ENCODE peak calls at places on chromosomes 4 and X, in five cellular contexts. F is breast epithelium, R is neural progenitor cell, C is PC-3, B is neural crest cell. K is an unnamed sample.

GRCh38 chr4:107825072-107825789 is 499 bp downstream of the SGMS2 start:
- DNase-seq in F (peak), R (peak), C (peak), B (peak), K (peak)

GRCh38 chr4:159178147-159178541 is 75.3 kb downstream of the RAPGEF2 start:
- DNase-seq in F (no peak), R (no peak), C (no peak), B (no peak), K (peak)

GRCh38 chrX:23845316-23845932 is 62.3 kb downstream of the APOO start:
- DNase-seq in F (no peak), R (no peak), C (no peak), B (no peak), K (no peak)

GRCh38 chr4:10554694-10555093 is 97.5 kb upstream of the ZNF518B start:
- DNase-seq in F (no peak), R (peak), C (peak), B (peak), K (peak)

GRCh38 chr4:30258949-30259348 is 461.2 kb upstream of the PCDH7 start:
- DNase-seq in F (no peak), R (no peak), C (peak), B (no peak), K (peak)

GRCh38 chr4:186792994-186793393 is 69.3 kb upstream of the FAT1 start:
- DNase-seq in F (no peak), R (no peak), C (no peak), B (no peak), K (no peak)

GRCh38 chr4:130608121-130608520 is 1512.2 kb downstream of the C4orf33 start:
- DNase-seq in F (no peak), R (no peak), C (no peak), B (no peak), K (no peak)

GRCh38 chr4:37383579-37384229 is 139.2 kb downstream of the NWD2 start:
- DNase-seq in F (no peak), R (peak), C (peak), B (peak), K (peak)

GRCh38 chr4:147707892-147708672 is 23.8 kb upstream of the ARHGAP10 start:
- DNase-seq in F (no peak), R (peak), C (peak), B (peak), K (peak)

GRCh38 chrX:52608961-52609360 is 45.7 kb downstream of the SSX7 start:
- DNase-seq in F (no peak), R (no peak), C (no peak), B (no peak), K (no peak)

GRCh38 chr4:18171896-18172295 is 150.3 kb upstream of the LCORL start:
- DNase-seq in F (no peak), R (no peak), C (no peak), B (no peak), K (no peak)

GRCh38 chr4:52606040-52606439 is 53.1 kb downstream of the USP46 start:
- DNase-seq in F (no peak), R (no peak), C (no peak), B (no peak), K (no peak)

GRCh38 chr4:174523003-174523693 is 860 bp upstream of the HPGD start:
- DNase-seq in F (no peak), R (peak), C (peak), B (no peak), K (no peak)

GRCh38 chr4:95572304-95572991 is 23.7 kb upstream of the UNC5C start:
- DNase-seq in F (peak), R (no peak), C (peak), B (no peak), K (peak)

GRCh38 chrX:151870603-151871002 is 42.1 kb upstream of the MAGEA4 start:
- DNase-seq in F (no peak), R (no peak), C (peak), B (no peak), K (peak)

GRCh38 chr4:147498031-147498700 is 17.3 kb downstream of the EDNRA start:
- DNase-seq in F (no peak), R (no peak), C (peak), B (no peak), K (peak)

GRCh38 chr4:55733874-55734437 is 85.6 kb upstream of the EXOC1L start:
- DNase-seq in F (peak), R (no peak), C (peak), B (no peak), K (peak)

GRCh38 chr4:85302193-85302736 is 172.7 kb upstream of the ARHGAP24 start:
- DNase-seq in F (no peak), R (peak), C (no peak), B (no peak), K (no peak)

GRCh38 chr4:55758570-55758969 is 61.0 kb upstream of the EXOC1L start:
- DNase-seq in F (no peak), R (no peak), C (no peak), B (no peak), K (no peak)

GRCh38 chr4:57633212-57633859 is 523.2 kb upstream of the IGFBP7 start:
- DNase-seq in F (no peak), R (no peak), C (no peak), B (no peak), K (peak)

GRCh38 chr4:150234246-150234645 is 156.0 kb downstream of the DCLK2 start:
- DNase-seq in F (no peak), R (no peak), C (no peak), B (no peak), K (no peak)

GRCh38 chr4:163415668-163416067 is 57.9 kb downstream of the TKTL2 start:
- DNase-seq in F (no peak), R (no peak), C (no peak), B (no peak), K (no peak)

GRCh38 chr4:88573995-88574394 is 18.3 kb upstream of the HERC3 start:
- DNase-seq in F (no peak), R (peak), C (peak), B (no peak), K (peak)

GRCh38 chrX:3312109-3312508 is 34.3 kb downstream of the MXRA5 start:
- DNase-seq in F (no peak), R (no peak), C (no peak), B (no peak), K (no peak)

GRCh38 chr4:32778938-32779337 is 2058.8 kb downstream of the PCDH7 start:
- DNase-seq in F (no peak), R (no peak), C (no peak), B (no peak), K (no peak)

GRCh38 chrX:93977641-93978040 is 303.6 kb downstream of the FAM133A start:
- DNase-seq in F (no peak), R (no peak), C (no peak), B (no peak), K (no peak)

GRCh38 chr4:39045791-39046221 is 13.6 kb upstream of the TMEM156 start:
- DNase-seq in F (no peak), R (no peak), C (peak), B (no peak), K (peak)
- TF ChIP-seq CTCF in F (no peak), R (no peak), C (no peak), B (no peak), K (no peak)

DNA sequence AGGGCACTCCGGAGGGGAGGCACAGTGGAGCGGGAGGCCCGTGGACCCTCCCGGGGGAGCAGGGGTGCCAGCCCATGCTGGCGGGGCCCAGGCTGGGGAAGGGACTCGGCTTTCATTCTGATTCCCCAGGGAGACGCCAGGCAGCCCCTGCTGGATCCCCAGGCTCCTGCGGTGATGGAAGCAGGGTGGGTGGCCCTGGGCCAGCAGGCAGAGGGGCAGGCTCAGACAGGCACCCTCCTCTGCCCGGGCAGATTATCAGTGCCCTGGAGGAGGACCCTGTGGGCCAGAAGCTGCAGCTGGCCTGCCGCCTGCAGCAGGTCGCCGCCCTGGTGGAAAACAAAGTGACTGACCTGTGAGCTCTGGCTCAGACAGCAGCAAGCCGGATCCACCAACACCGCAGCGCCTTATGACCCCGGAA is 2.1 kb upstream of the SRPK3 start:
- DNase-seq in F (no peak), R (no peak), C (no peak), B (no peak), K (no peak)
- TF ChIP-seq CTCF in F (no peak), R (peak), C (peak), B (peak), K (no peak)

GRCh38 chr4:47705326-47705981 is 132.4 kb downstream of the CORIN start:
- DNase-seq in F (no peak), R (peak), C (peak), B (no peak), K (peak)
- TF ChIP-seq CTCF in F (no peak), R (peak), C (peak), B (peak), K (no peak)

DNA sequence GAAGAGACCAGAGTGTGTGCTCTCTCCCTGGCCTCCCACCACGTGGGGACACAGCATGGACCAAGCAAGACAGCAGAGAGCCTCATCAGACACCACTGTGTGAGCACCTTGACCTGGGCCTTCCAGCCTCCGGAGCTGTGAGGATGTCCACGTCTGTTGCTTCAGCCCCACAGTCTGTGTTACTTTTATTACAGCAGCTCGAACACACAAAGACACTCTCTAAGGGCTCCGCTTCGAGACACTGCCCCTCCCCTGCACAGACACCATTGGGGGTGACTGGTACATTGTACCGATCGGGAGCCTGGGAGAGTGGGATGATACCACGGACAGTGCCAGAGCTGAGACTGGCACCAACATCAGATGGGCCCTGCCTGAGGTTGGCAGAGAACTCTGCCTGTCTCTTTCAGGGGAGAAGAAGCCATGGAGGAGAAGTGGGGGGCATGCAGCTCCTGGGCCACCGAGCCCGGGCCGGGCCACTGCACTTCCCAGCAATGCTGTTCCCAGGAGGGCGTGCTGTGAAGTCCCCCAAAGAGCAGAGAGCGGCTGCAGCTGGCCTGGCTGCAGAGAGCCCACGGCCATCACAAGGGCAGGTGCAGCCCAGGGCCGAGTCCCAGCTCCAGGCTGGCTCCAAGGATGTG is 48.1 kb upstream of the HMX1 start:
- DNase-seq in F (peak), R (no peak), C (no peak), B (no peak), K (no peak)
- TF ChIP-seq CTCF in F (no peak), R (no peak), C (no peak), B (no peak), K (no peak)

DNA sequence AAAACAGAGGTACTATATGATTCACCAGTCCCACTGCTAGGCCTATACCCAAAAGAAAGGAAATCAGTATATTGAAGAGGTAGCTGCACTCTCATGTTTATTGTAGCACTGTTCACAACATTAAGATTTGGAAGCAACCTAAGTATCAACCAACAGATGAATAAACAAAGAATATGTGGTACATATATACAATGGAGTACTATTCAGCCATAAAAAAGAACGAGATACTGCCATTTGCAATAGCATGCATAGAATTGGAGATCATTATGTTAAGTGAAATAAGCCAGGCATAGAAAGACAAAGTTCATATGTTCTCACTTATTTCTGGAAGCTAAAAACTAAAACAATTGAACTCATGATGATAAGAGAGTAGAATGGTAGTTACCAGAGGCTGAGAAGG is 72.6 kb downstream of the FGF16 start:
- DNase-seq in F (no peak), R (no peak), C (no peak), B (no peak), K (no peak)
- TF ChIP-seq CTCF in F (no peak), R (no peak), C (no peak), B (no peak), K (no peak)

GRCh38 chrX:53717205-53717604 is 30.7 kb upstream of the HUWE1 start:
- DNase-seq in F (no peak), R (no peak), C (no peak), B (no peak), K (no peak)

GRCh38 chrX:53715336-53715924 is 28.9 kb upstream of the HUWE1 start:
- DNase-seq in F (no peak), R (no peak), C (peak), B (no peak), K (no peak)

GRCh38 chrX:53716328-53717088 is 30.0 kb upstream of the HUWE1 start:
- DNase-seq in F (no peak), R (no peak), C (peak), B (no peak), K (no peak)

GRCh38 chrX:53713987-53714579 is 27.6 kb upstream of the HUWE1 start:
- DNase-seq in F (no peak), R (no peak), C (no peak), B (no peak), K (no peak)

GRCh38 chrX:53714580-53715335 is 28.2 kb upstream of the HUWE1 start:
- DNase-seq in F (peak), R (no peak), C (peak), B (no peak), K (peak)
- TF ChIP-seq CTCF in F (no peak), R (no peak), C (peak), B (no peak), K (no peak)

GRCh38 chrX:11143931-11144678 is 33.0 kb downstream of the HCCS start:
- DNase-seq in F (no peak), R (peak), C (peak), B (peak), K (peak)
- TF ChIP-seq CTCF in F (peak), R (peak), C (peak), B (peak), K (peak)

GRCh38 chrX:114717921-114718320 is 134.0 kb downstream of the HTR2C start:
- DNase-seq in F (no peak), R (peak), C (no peak), B (peak), K (no peak)
- TF ChIP-seq CTCF in F (no peak), R (peak), C (no peak), B (peak), K (no peak)

GRCh38 chr4:152591361-152591760 is 55.5 kb upstream of the FBXW7 start:
- DNase-seq in F (no peak), R (peak), C (no peak), B (peak), K (peak)

GRCh38 chr4:152587127-152587526 is 51.2 kb upstream of the FBXW7 start:
- DNase-seq in F (no peak), R (no peak), C (no peak), B (no peak), K (no peak)

GRCh38 chr4:152591876-152592275 is 56.0 kb upstream of the FBXW7 start:
- DNase-seq in F (no peak), R (no peak), C (no peak), B (no peak), K (no peak)

GRCh38 chr4:152588869-152589268 is 53.0 kb upstream of the FBXW7 start:
- DNase-seq in F (no peak), R (no peak), C (no peak), B (no peak), K (no peak)

GRCh38 chr4:152590179-152591031 is 54.5 kb upstream of the FBXW7 start:
- DNase-seq in F (no peak), R (no peak), C (peak), B (no peak), K (peak)
- TF ChIP-seq CTCF in F (no peak), R (no peak), C (no peak), B (no peak), K (no peak)